ENCODE peak calls at places on chromosomes 1 and 21, in eight cellular contexts. B, O, Y, K, S, G, T and V are unnamed samples.

GRCh38 chr1:47810964-47811650 is 186.1 kb downstream of the TRABD2B start:
- DNase-seq in K (no peak), G (no peak), B (no peak), Y (no peak), S (no peak), O (no peak), T (no peak), V (no peak)

GRCh38 chr1:116912846-116913245 is 3.1 kb downstream of the PTGFRN start:
- DNase-seq in G (no peak), O (no peak), T (no peak), B (no peak), K (no peak), Y (no peak), S (no peak), V (no peak)

GRCh38 chr1:92538413-92539061 is 51.8 kb upstream of the GFI1 start:
- DNase-seq in G (no peak), O (no peak), B (no peak), Y (no peak), S (no peak), T (no peak), K (peak), V (no peak)

GRCh38 chr1:83860506-83861221 is 138.3 kb downstream of the TTLL7 start:
- DNase-seq in Y (peak), T (peak), K (no peak), G (peak), B (peak), O (peak), S (peak), V (peak)

GRCh38 chr21:41367598-41368360 is 6.0 kb downstream of the MX2 start:
- DNase-seq in K (no peak), Y (no peak), B (no peak), O (no peak), S (no peak), T (no peak), G (no peak), V (no peak)

GRCh38 chr1:8182034-8182761 is 135.7 kb upstream of the SLC45A1 start:
- DNase-seq in B (peak), G (peak), S (no peak), O (peak), K (peak), Y (peak), T (no peak), V (no peak)

GRCh38 chr1:68121536-68121935 is 71.1 kb upstream of the DIRAS3 start:
- DNase-seq in K (peak), O (no peak), T (no peak), B (peak), S (no peak), Y (no peak), G (peak), V (no peak)

GRCh38 chr1:226738995-226739695 is at the start of gene ITPKB:
- DNase-seq in T (peak), O (peak), G (peak), K (peak), S (peak), Y (peak), B (peak), V (no peak)

GRCh38 chr1:20551945-20552727 is at the start of gene FAM43B:
- DNase-seq in G (peak), O (no peak), Y (no peak), T (peak), S (peak), B (no peak), K (peak), V (no peak)

GRCh38 chr1:88462481-88463261 is 221.4 kb upstream of the PKN2 start:
- DNase-seq in B (peak), Y (peak), G (peak), K (peak), O (peak), S (no peak), T (no peak), V (no peak)

GRCh38 chr1:77407738-77408375 is 126.0 kb downstream of the AK5 start:
- DNase-seq in B (peak), S (no peak), T (no peak), K (peak), O (no peak), Y (no peak), G (no peak), V (no peak)

GRCh38 chr1:29821605-29822004 is 585.3 kb downstream of the PTPRU start:
- DNase-seq in T (no peak), Y (no peak), G (no peak), O (no peak), K (no peak), B (no peak), S (no peak), V (no peak)

GRCh38 chr1:86119214-86119764 is 37.3 kb downstream of the COL24A1 start:
- DNase-seq in O (no peak), B (no peak), K (no peak), S (no peak), T (no peak), Y (no peak), G (peak), V (no peak)

GRCh38 chr1:1345860-1346500 is 3.2 kb downstream of the DVL1 start:
- DNase-seq in S (no peak), O (no peak), Y (no peak), T (no peak), G (no peak), K (no peak), B (no peak), V (no peak)

GRCh38 chr1:154157520-154158306 is 2.8 kb upstream of the NUP210L start:
- DNase-seq in Y (peak), O (no peak), T (peak), S (peak), K (peak), G (peak), B (no peak), V (no peak)

GRCh38 chr1:4397196-4397595 is 257.2 kb upstream of the AJAP1 start:
- DNase-seq in O (no peak), Y (no peak), B (no peak), K (no peak), S (no peak), G (no peak), T (no peak), V (no peak)

GRCh38 chr1:221839794-221840395 is 98.0 kb upstream of the DUSP10 start:
- DNase-seq in T (no peak), O (peak), G (peak), S (peak), Y (peak), K (peak), B (peak), V (no peak)

GRCh38 chr21:45836694-45837670 is 144.6 kb upstream of the COL6A1 start:
- DNase-seq in B (peak), Y (no peak), K (no peak), G (peak), O (no peak), T (no peak), S (no peak), V (no peak)

GRCh38 chr1:9494936-9495758 is 44.1 kb upstream of the SLC25A33 start:
- DNase-seq in K (peak), O (peak), S (peak), G (peak), Y (peak), B (peak), T (peak), V (no peak)

GRCh38 chr1:152899027-152899426 is 9.3 kb upstream of the IVL start:
- DNase-seq in B (no peak), S (no peak), K (no peak), G (no peak), Y (no peak), T (no peak), O (no peak), V (no peak)

GRCh38 chr1:3740038-3740437 is 12.2 kb upstream of the CCDC27 start:
- DNase-seq in O (no peak), T (no peak), S (peak), B (no peak), G (no peak), K (no peak), Y (no peak), V (no peak)

GRCh38 chr1:24711329-24711728 is 33.9 kb upstream of the CLIC4 start:
- DNase-seq in B (no peak), S (no peak), G (no peak), T (no peak), Y (no peak), O (no peak), K (no peak), V (no peak)

GRCh38 chr21:43204638-43205037 is 35.8 kb downstream of the CRYAA start:
- DNase-seq in S (no peak), T (no peak), K (no peak), O (no peak), Y (no peak), G (no peak), B (no peak), V (no peak)

GRCh38 chr1:24294757-24295371 is 24.3 kb upstream of the GRHL3 start:
- DNase-seq in O (peak), G (peak), B (no peak), S (peak), Y (no peak), K (peak), T (peak), V (no peak)

GRCh38 chr1:99264201-99265021 is at the start of gene PLPPR4:
- DNase-seq in K (peak), G (peak), T (peak), B (peak), S (peak), Y (peak), O (peak), V (no peak)

GRCh38 chr1:34162852-34163766 is 1.9 kb downstream of the CSMD2 start:
- DNase-seq in Y (peak), O (peak), B (peak), S (peak), T (no peak), K (peak), G (peak), V (peak)

GRCh38 chr1:114803001-114803400 is 22.5 kb upstream of the SIKE1 start:
- DNase-seq in O (no peak), T (no peak), K (no peak), B (no peak), Y (no peak), G (peak), S (no peak), V (no peak)

GRCh38 chr1:47235822-47236221 is 3.8 kb upstream of the TAL1 start:
- DNase-seq in K (no peak), Y (no peak), S (no peak), O (no peak), B (no peak), G (no peak), T (no peak), V (no peak)

GRCh38 chr1:175127565-175127964 is 59.9 kb downstream of the TNN start:
- DNase-seq in O (no peak), S (no peak), B (no peak), Y (no peak), K (no peak), G (no peak), T (no peak), V (no peak)

GRCh38 chr1:211625040-211625439 is 46.1 kb upstream of the SLC30A1 start:
- DNase-seq in G (peak), O (no peak), B (peak), T (no peak), S (no peak), K (peak), Y (no peak), V (no peak)

GRCh38 chr1:201714542-201715276 is 114.2 kb upstream of the IPO9 start:
- DNase-seq in Y (peak), O (peak), G (peak), B (peak), S (peak), T (peak), K (peak), V (peak)

DNA sequence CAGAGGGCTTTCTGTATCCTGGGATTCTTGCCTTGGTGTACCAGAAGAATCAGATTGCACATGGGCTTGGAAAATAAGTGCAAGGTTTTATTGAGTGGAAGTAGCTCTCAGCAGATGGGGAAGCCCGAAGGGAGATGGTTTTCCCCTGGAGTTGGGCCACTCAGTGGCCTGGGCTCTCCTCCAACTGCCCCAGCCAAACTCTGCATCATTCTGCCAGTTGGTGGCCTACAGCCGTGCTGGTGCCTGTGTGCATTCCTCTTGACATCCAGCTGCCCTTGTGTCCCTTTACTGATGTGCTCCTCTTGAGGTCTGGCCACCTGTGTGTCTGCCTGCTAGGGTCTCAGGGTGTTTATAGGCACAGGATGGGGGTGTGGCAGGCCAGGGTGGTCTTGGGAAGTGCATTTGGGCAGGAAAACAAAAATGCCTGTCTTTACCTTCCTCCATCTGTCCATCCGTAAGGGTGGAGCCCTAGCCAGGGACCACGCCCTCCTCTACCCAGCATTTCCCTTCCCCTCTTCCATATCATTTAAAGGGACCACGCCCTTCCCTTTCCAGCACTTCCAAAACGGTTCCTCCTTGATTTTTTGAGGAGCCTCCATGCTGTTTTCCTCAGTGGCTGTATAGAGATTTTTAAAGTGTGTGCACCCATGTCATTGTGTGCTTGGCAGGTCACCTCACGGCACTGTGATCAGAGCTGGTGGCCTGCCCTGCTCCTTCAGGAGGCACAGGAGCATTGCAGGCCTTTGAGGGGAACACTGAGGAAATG is 18.9 kb downstream of the SNAP47 start:
- DNase-seq in O (no peak), K (peak), B (peak), Y (no peak), T (no peak), G (no peak), S (peak), V (no peak)
- TF ChIP-seq CTCF in O (no peak), K (no peak), B (no peak), Y (no peak), T (no peak), G (no peak), S (no peak), V (no peak)

GRCh38 chr1:207962716-207963428 is 51.9 kb upstream of the CD34 start:
- DNase-seq in K (peak), Y (peak), G (no peak), S (peak), T (peak), B (peak), O (no peak), V (no peak)

GRCh38 chr1:207956976-207957375 is 46.1 kb upstream of the CD34 start:
- DNase-seq in K (no peak), S (no peak), T (no peak), B (no peak), O (no peak), G (no peak), Y (no peak), V (no peak)

GRCh38 chr1:207958376-207959139 is 47.6 kb upstream of the CD34 start:
- DNase-seq in B (no peak), K (no peak), O (no peak), S (no peak), T (no peak), Y (no peak), G (no peak), V (no peak)

GRCh38 chr1:207959995-207960745 is 49.2 kb upstream of the CD34 start:
- DNase-seq in T (no peak), O (no peak), Y (no peak), B (no peak), G (no peak), K (no peak), S (no peak), V (no peak)

GRCh38 chr1:207959141-207959825 is 48.4 kb upstream of the CD34 start:
- DNase-seq in T (peak), G (peak), K (peak), S (peak), B (peak), Y (no peak), O (no peak), V (peak)
- TF ChIP-seq CTCF in T (no peak), G (no peak), K (no peak), S (no peak), B (no peak), Y (no peak), O (no peak), V (no peak)

DNA sequence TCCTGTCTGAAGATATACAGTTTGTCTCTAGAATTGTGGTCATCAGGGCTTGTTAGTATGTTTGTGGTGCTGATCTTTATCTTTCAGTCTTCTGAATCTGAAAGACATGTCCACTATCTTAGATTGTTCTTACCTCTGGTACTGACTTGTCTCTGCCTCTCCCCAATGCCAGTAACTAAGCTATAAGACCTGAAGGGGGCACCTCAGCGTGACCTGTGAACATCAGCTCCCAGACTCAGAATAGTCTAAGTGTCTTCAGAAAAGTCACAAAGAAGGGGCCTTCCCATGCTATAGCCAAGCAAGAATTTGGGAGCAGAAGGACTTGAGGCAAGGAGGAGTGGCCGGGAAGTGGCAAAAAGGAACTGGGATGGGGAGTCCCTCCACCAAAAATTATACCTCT is 178.1 kb downstream of the NTNG1 start:
- DNase-seq in S (no peak), O (no peak), B (no peak), G (no peak), K (no peak), T (no peak), Y (no peak), V (no peak)
- TF ChIP-seq CTCF in S (no peak), O (no peak), B (no peak), G (no peak), K (no peak), T (no peak), Y (no peak), V (no peak)

DNA sequence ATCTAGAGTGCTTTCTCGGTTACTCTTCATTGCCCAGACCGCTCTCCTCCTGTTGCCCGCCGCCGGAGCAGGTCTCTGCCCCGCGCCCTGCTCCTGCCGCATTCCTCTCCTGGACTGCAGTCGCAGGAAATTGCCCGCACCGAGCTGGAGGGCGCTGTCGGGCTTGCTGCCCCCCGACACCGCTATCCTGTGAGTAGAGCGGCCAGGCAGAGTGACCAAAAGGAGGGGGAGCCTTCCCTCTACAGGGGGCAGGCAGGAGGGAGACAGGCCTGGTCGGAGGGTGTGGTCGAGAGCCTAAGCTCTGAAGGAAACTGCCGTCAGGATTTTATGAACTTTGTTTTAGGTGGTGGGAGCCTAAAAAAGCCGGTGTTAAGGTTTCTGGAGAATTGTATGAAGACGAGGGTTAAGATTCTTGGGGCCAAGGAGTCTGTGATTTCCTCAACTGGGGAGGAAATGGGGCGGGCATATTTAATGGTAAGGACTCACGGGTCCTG is 506 bp downstream of the LRIG2 start:
- DNase-seq in B (peak), O (no peak), G (peak), S (peak), T (peak), Y (peak), K (no peak), V (no peak)
- TF ChIP-seq CTCF in B (peak), O (peak), G (peak), S (no peak), T (no peak), Y (no peak), K (peak), V (no peak)

DNA sequence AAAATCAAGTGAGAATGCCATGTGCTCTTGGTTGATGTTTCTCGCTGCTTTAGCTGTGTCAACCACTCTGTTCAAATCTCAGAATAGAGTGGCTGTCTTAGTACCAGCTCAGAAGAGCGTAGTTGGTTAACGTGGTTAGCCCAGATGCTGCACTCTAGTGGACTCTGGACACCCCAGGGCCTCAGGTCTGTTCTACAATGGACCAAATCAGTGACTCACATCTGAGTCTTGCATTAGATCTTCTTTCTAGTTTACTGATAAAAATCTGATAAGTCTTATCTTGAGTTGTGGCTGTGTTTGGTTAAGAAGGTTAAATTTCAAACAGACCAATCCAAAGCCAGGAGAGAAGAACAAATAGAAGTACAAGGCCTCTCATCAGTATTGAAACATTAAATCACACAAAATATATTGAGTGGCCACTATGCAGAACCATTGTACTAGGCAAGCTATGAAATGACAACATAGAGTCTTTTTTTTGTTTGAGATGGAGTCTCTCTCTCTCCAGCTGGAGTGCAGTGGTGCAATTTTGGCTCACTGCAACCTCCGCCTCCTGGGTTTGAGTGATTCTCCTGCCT is 104.1 kb downstream of the NR5A2 start:
- DNase-seq in O (peak), S (no peak), T (no peak), G (peak), K (peak), B (peak), Y (peak), V (no peak)
- TF ChIP-seq CTCF in O (no peak), S (no peak), T (no peak), G (no peak), K (no peak), B (no peak), Y (no peak), V (no peak)

DNA sequence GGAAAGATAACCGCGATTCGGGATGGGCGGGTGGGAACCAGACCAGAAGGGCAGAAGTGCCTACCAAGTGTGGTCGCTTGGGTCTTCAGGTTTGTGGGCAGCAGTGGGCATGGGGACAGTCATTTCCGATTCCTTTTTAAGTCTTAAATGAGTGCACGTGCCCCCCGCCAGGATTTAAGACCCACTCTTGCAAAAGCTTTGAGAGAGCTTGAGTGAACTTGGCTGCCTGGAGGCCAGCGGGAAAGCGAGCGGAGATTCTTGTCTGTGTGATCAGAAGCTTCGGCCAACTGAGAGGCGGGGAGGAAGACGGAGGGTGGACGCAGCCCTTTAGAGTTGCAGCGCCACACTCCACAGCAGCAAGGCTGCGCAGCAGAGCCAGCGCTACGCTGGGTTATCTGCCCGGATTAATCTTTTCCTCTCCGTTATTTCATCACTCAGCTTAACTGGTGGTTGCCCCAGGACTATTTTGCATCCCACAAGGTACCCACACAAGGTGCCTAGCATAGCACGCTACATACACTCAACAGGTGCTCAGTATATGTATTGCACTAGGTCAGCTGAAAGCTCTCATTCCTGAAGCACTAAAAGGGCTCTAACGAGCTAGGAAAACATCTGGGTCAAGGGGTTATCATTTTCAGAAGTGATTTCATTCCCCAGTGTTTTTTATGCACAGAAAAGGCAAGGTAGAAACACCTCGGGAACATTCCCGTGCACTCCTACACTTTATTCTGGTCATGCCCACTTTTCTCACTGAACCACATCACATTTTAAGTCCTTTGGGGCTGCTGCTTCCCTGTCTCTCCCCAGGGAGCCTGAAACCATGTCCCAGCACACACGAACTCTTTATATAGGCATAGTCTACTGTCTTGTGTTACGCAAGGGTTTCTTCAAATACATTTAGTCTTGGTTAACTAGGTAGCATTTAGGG is 1.5 kb upstream of the BATF3 start:
- DNase-seq in B (peak), S (peak), G (peak), K (peak), Y (peak), O (no peak), T (peak), V (no peak)
- TF ChIP-seq CTCF in B (peak), S (no peak), G (no peak), K (no peak), Y (no peak), O (no peak), T (no peak), V (no peak)